ENCODE peak calls at places on chromosomes 16 and 17, in eight cellular contexts. One of them, this sample, is unnamed.

GRCh38 chr17:62712011-62712615 is 84.6 kb downstream of the MRC2 start:
- DNase-seq in psoas muscle: no peak
- DNase-seq in brain microvascular endothelial cell: no peak
- DNase-seq in heart right ventricle: no peak
- DNase-seq in A549: no peak
- DNase-seq in gastrocnemius medialis: no peak
- DNase-seq in heart left ventricle: no peak
- DNase-seq in CD4-positive, alpha-beta memory T cell: no peak
- DNase-seq in this sample: no peak

GRCh38 chr17:55814377-55814776 is 63.5 kb downstream of the PCTP start:
- DNase-seq in psoas muscle: no peak
- DNase-seq in brain microvascular endothelial cell: no peak
- DNase-seq in heart right ventricle: peak; percentile 25
- DNase-seq in A549: peak; percentile 20
- DNase-seq in gastrocnemius medialis: no peak
- DNase-seq in heart left ventricle: peak; percentile 55
- DNase-seq in CD4-positive, alpha-beta memory T cell: no peak
- DNase-seq in this sample: no peak

GRCh38 chr17:45276031-45276430 is 14.1 kb upstream of the SPATA32 start:
- DNase-seq in psoas muscle: no peak
- DNase-seq in brain microvascular endothelial cell: no peak
- DNase-seq in heart right ventricle: no peak
- DNase-seq in A549: peak; percentile 50
- DNase-seq in gastrocnemius medialis: peak; percentile 65
- DNase-seq in heart left ventricle: no peak
- DNase-seq in CD4-positive, alpha-beta memory T cell: no peak
- DNase-seq in this sample: no peak

GRCh38 chr17:42819939-42820535 is 4.0 kb downstream of the BECN1 start:
- DNase-seq in psoas muscle: peak; percentile 66
- DNase-seq in brain microvascular endothelial cell: peak; percentile 61
- DNase-seq in heart right ventricle: peak; percentile 23
- DNase-seq in A549: peak; percentile 84
- DNase-seq in gastrocnemius medialis: peak; percentile 33
- DNase-seq in heart left ventricle: peak; percentile 67
- DNase-seq in CD4-positive, alpha-beta memory T cell: peak; percentile 46
- DNase-seq in this sample: peak; percentile 74

GRCh38 chr17:47295037-47295873 is 28.5 kb upstream of the EFCAB13 start:
- DNase-seq in psoas muscle: no peak
- DNase-seq in brain microvascular endothelial cell: no peak
- DNase-seq in heart right ventricle: no peak
- DNase-seq in A549: no peak
- DNase-seq in gastrocnemius medialis: no peak
- DNase-seq in heart left ventricle: no peak
- DNase-seq in CD4-positive, alpha-beta memory T cell: no peak
- DNase-seq in this sample: no peak

GRCh38 chr16:13902677-13903076 is 17.3 kb upstream of the ERCC4 start:
- DNase-seq in psoas muscle: no peak
- DNase-seq in brain microvascular endothelial cell: no peak
- DNase-seq in heart right ventricle: no peak
- DNase-seq in A549: no peak
- DNase-seq in gastrocnemius medialis: no peak
- DNase-seq in heart left ventricle: no peak
- DNase-seq in CD4-positive, alpha-beta memory T cell: no peak
- DNase-seq in this sample: no peak

GRCh38 chr17:34892864-34893263 is 68.4 kb downstream of the CCT6B start:
- DNase-seq in psoas muscle: no peak
- DNase-seq in brain microvascular endothelial cell: no peak
- DNase-seq in heart right ventricle: no peak
- DNase-seq in A549: peak; percentile 33
- DNase-seq in gastrocnemius medialis: no peak
- DNase-seq in heart left ventricle: no peak
- DNase-seq in CD4-positive, alpha-beta memory T cell: peak; percentile 23
- DNase-seq in this sample: peak; percentile 8

GRCh38 chr17:44733753-44734152 is 25.0 kb upstream of the ADAM11 start:
- DNase-seq in psoas muscle: no peak
- DNase-seq in brain microvascular endothelial cell: peak; percentile 20
- DNase-seq in heart right ventricle: no peak
- DNase-seq in A549: peak; percentile 57
- DNase-seq in gastrocnemius medialis: no peak
- DNase-seq in heart left ventricle: no peak
- DNase-seq in CD4-positive, alpha-beta memory T cell: no peak
- DNase-seq in this sample: no peak

GRCh38 chr17:31593806-31594205 is 202.3 kb downstream of the RAB11FIP4 start:
- DNase-seq in psoas muscle: peak; percentile 74
- DNase-seq in brain microvascular endothelial cell: peak; percentile 52
- DNase-seq in heart right ventricle: peak; percentile 52
- DNase-seq in A549: no peak
- DNase-seq in gastrocnemius medialis: peak; percentile 78
- DNase-seq in heart left ventricle: no peak
- DNase-seq in CD4-positive, alpha-beta memory T cell: no peak
- DNase-seq in this sample: no peak

GRCh38 chr17:49995055-49995738 is at the start of gene DLX3:
- DNase-seq in psoas muscle: peak; percentile 56
- DNase-seq in brain microvascular endothelial cell: peak; percentile 46
- DNase-seq in heart right ventricle: peak; percentile 64
- DNase-seq in A549: peak; percentile 72
- DNase-seq in gastrocnemius medialis: no peak
- DNase-seq in heart left ventricle: peak; percentile 85
- DNase-seq in CD4-positive, alpha-beta memory T cell: no peak
- DNase-seq in this sample: peak; percentile 18

GRCh38 chr17:35981908-35982330 is 622 bp upstream of the CCL16 start:
- DNase-seq in psoas muscle: no peak
- DNase-seq in brain microvascular endothelial cell: no peak
- DNase-seq in heart right ventricle: no peak
- DNase-seq in A549: no peak
- DNase-seq in gastrocnemius medialis: no peak
- DNase-seq in heart left ventricle: no peak
- DNase-seq in CD4-positive, alpha-beta memory T cell: no peak
- DNase-seq in this sample: no peak

GRCh38 chr16:82192665-82193064 is 22.6 kb upstream of the MPHOSPH6 start:
- DNase-seq in psoas muscle: no peak
- DNase-seq in brain microvascular endothelial cell: peak; percentile 57
- DNase-seq in heart right ventricle: no peak
- DNase-seq in A549: no peak
- DNase-seq in gastrocnemius medialis: no peak
- DNase-seq in heart left ventricle: no peak
- DNase-seq in CD4-positive, alpha-beta memory T cell: no peak
- DNase-seq in this sample: peak; percentile 72

GRCh38 chr17:43556292-43556691 is 10.2 kb upstream of the ETV4 start:
- DNase-seq in psoas muscle: peak; percentile 32
- DNase-seq in brain microvascular endothelial cell: no peak
- DNase-seq in heart right ventricle: no peak
- DNase-seq in A549: peak; percentile 95
- DNase-seq in gastrocnemius medialis: peak; percentile 56
- DNase-seq in heart left ventricle: no peak
- DNase-seq in CD4-positive, alpha-beta memory T cell: no peak
- DNase-seq in this sample: peak; percentile 84

GRCh38 chr17:15510361-15510760 is 42.9 kb upstream of the CDRT4 start:
- DNase-seq in psoas muscle: no peak
- DNase-seq in brain microvascular endothelial cell: peak; percentile 79
- DNase-seq in heart right ventricle: no peak
- DNase-seq in A549: peak; percentile 41
- DNase-seq in gastrocnemius medialis: no peak
- DNase-seq in heart left ventricle: no peak
- DNase-seq in CD4-positive, alpha-beta memory T cell: no peak
- DNase-seq in this sample: no peak

GRCh38 chr16:70381604-70382342 is 35.1 kb downstream of the DDX19A start:
- DNase-seq in psoas muscle: no peak
- DNase-seq in brain microvascular endothelial cell: no peak
- DNase-seq in heart right ventricle: no peak
- DNase-seq in A549: no peak
- DNase-seq in gastrocnemius medialis: no peak
- DNase-seq in heart left ventricle: no peak
- DNase-seq in CD4-positive, alpha-beta memory T cell: no peak
- DNase-seq in this sample: no peak
- H3K27ac ChIP-seq in psoas muscle: peak overlapping the region; percentile 96
- H3K27ac ChIP-seq in brain microvascular endothelial cell: peak overlapping the region; percentile 59
- H3K27ac ChIP-seq in heart right ventricle: peak overlapping the region; percentile 84
- H3K27ac ChIP-seq in A549: peak overlapping the region; percentile 96
- H3K27ac ChIP-seq in gastrocnemius medialis: peak overlapping the region; percentile 95
- H3K27ac ChIP-seq in heart left ventricle: peak overlapping the region; percentile 85
- H3K27ac ChIP-seq in CD4-positive, alpha-beta memory T cell: peak overlapping the region; percentile 66
- H3K27ac ChIP-seq in this sample: peak overlapping the region; percentile 91

GRCh38 chr17:38797091-38797490 is 2.3 kb downstream of the PIP4K2B start:
- DNase-seq in psoas muscle: no peak
- DNase-seq in brain microvascular endothelial cell: peak; percentile 9
- DNase-seq in heart right ventricle: no peak
- DNase-seq in A549: no peak
- DNase-seq in gastrocnemius medialis: no peak
- DNase-seq in heart left ventricle: no peak
- DNase-seq in CD4-positive, alpha-beta memory T cell: no peak
- DNase-seq in this sample: no peak
- H3K27ac ChIP-seq in psoas muscle: peak overlapping the region; percentile 96
- H3K27ac ChIP-seq in brain microvascular endothelial cell: no peak overlapping the region
- H3K27ac ChIP-seq in heart right ventricle: no peak overlapping the region
- H3K27ac ChIP-seq in A549: no peak overlapping the region
- H3K27ac ChIP-seq in gastrocnemius medialis: peak overlapping the region; percentile 99
- H3K27ac ChIP-seq in heart left ventricle: peak overlapping the region; percentile 98
- H3K27ac ChIP-seq in CD4-positive, alpha-beta memory T cell: no peak overlapping the region
- H3K27ac ChIP-seq in this sample: no peak overlapping the region

GRCh38 chr16:50604065-50604418 is 55.8 kb downstream of the NKD1 start:
- DNase-seq in psoas muscle: no peak
- DNase-seq in brain microvascular endothelial cell: no peak
- DNase-seq in heart right ventricle: no peak
- DNase-seq in A549: no peak
- DNase-seq in gastrocnemius medialis: no peak
- DNase-seq in heart left ventricle: no peak
- DNase-seq in CD4-positive, alpha-beta memory T cell: no peak
- DNase-seq in this sample: no peak

GRCh38 chr16:50603206-50604064 is 55.2 kb downstream of the NKD1 start:
- DNase-seq in psoas muscle: no peak
- DNase-seq in brain microvascular endothelial cell: peak; percentile 4
- DNase-seq in heart right ventricle: no peak
- DNase-seq in A549: no peak
- DNase-seq in gastrocnemius medialis: no peak
- DNase-seq in heart left ventricle: no peak
- DNase-seq in CD4-positive, alpha-beta memory T cell: no peak
- DNase-seq in this sample: no peak

GRCh38 chr16:50602126-50602525 is 53.9 kb downstream of the NKD1 start:
- DNase-seq in psoas muscle: no peak
- DNase-seq in brain microvascular endothelial cell: no peak
- DNase-seq in heart right ventricle: no peak
- DNase-seq in A549: no peak
- DNase-seq in gastrocnemius medialis: no peak
- DNase-seq in heart left ventricle: peak; percentile 7
- DNase-seq in CD4-positive, alpha-beta memory T cell: no peak
- DNase-seq in this sample: no peak

GRCh38 chr16:50601341-50601740 is 53.1 kb downstream of the NKD1 start:
- DNase-seq in psoas muscle: no peak
- DNase-seq in brain microvascular endothelial cell: no peak
- DNase-seq in heart right ventricle: no peak
- DNase-seq in A549: no peak
- DNase-seq in gastrocnemius medialis: no peak
- DNase-seq in heart left ventricle: peak; percentile 49
- DNase-seq in CD4-positive, alpha-beta memory T cell: no peak
- DNase-seq in this sample: no peak

DNA sequence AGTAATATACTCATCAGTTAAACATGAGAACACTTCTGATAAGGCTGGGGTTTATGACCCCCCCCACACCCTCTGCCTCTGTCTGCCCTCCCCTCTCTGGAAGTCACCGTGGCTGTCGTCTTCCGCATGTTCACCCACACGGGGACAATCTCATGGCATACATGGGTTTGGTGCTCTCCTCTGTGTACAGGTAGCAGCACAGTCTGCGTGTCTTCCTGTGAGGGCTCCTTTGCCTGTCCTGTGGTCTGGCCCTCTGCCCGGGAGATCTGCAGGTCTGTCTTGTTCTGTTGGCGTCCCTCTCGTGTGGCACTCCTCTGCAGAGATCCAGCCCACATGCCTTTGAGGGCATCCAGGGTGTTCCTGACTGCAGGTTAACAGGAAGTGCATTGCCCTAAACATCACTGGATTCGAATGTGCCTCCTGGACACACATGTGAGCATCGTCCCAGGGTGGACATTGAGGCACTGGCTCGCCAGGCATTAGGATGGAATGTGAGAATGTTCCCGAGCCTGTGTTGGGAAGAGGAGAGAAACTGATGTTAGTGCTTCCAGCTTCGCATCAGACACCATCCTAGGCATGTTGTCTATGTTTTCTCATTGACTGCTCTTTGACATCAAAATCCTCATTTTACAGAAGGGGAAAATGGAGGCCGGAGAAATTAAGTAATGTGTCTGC is 54.5 kb downstream of the NKD1 start:
- DNase-seq in psoas muscle: no peak
- DNase-seq in brain microvascular endothelial cell: no peak
- DNase-seq in heart right ventricle: no peak
- DNase-seq in A549: no peak
- DNase-seq in gastrocnemius medialis: no peak
- DNase-seq in heart left ventricle: peak; percentile 58
- DNase-seq in CD4-positive, alpha-beta memory T cell: peak; percentile 51
- DNase-seq in this sample: no peak
- H3K27ac ChIP-seq in psoas muscle: no peak overlapping the region
- H3K27ac ChIP-seq in brain microvascular endothelial cell: no peak overlapping the region
- H3K27ac ChIP-seq in heart right ventricle: no peak overlapping the region
- H3K27ac ChIP-seq in A549: no peak overlapping the region
- H3K27ac ChIP-seq in gastrocnemius medialis: no peak overlapping the region
- H3K27ac ChIP-seq in heart left ventricle: no peak overlapping the region
- H3K27ac ChIP-seq in CD4-positive, alpha-beta memory T cell: no peak overlapping the region
- H3K27ac ChIP-seq in this sample: no peak overlapping the region

GRCh38 chr17:40910441-40910841 is 25.4 kb upstream of the KRT20 start:
- DNase-seq in psoas muscle: no peak
- DNase-seq in brain microvascular endothelial cell: peak; percentile 22
- DNase-seq in heart right ventricle: no peak
- DNase-seq in A549: no peak
- DNase-seq in gastrocnemius medialis: no peak
- DNase-seq in heart left ventricle: no peak
- DNase-seq in CD4-positive, alpha-beta memory T cell: no peak
- DNase-seq in this sample: no peak

GRCh38 chr17:40912506-40913220 is 24.8 kb downstream of the KRT23 start:
- DNase-seq in psoas muscle: no peak
- DNase-seq in brain microvascular endothelial cell: no peak
- DNase-seq in heart right ventricle: no peak
- DNase-seq in A549: no peak
- DNase-seq in gastrocnemius medialis: no peak
- DNase-seq in heart left ventricle: no peak
- DNase-seq in CD4-positive, alpha-beta memory T cell: no peak
- DNase-seq in this sample: no peak

GRCh38 chr17:40909351-40909750 is 24.3 kb upstream of the KRT20 start:
- DNase-seq in psoas muscle: peak; percentile 56
- DNase-seq in brain microvascular endothelial cell: peak; percentile 94
- DNase-seq in heart right ventricle: peak; percentile 69
- DNase-seq in A549: peak; percentile 92
- DNase-seq in gastrocnemius medialis: peak; percentile 67
- DNase-seq in heart left ventricle: no peak
- DNase-seq in CD4-positive, alpha-beta memory T cell: peak; percentile 55
- DNase-seq in this sample: peak; percentile 70

GRCh38 chr17:40906613-40907012 is 21.6 kb upstream of the KRT20 start:
- DNase-seq in psoas muscle: no peak
- DNase-seq in brain microvascular endothelial cell: no peak
- DNase-seq in heart right ventricle: no peak
- DNase-seq in A549: no peak
- DNase-seq in gastrocnemius medialis: no peak
- DNase-seq in heart left ventricle: no peak
- DNase-seq in CD4-positive, alpha-beta memory T cell: no peak
- DNase-seq in this sample: no peak

DNA sequence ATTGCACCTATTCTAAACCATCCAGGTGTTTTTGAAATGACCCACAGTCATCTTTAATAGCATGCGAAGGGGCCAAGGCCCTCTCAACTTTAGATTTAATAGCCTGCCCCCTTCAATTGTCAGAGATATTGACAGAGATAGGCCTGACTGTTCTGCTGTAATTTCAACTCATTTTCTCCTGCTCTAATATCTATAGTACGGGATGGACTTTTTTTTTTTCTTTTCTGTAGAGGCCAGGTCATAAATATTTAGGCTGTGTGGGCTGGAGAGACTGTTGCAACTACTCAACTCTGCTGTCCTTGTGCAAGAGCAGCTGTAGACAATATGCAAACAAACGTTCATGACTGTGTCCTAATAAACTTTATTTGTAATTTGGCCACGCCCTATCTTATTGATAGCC is 24.7 kb upstream of the KRT20 start:
- DNase-seq in psoas muscle: no peak
- DNase-seq in brain microvascular endothelial cell: peak; percentile 72
- DNase-seq in heart right ventricle: no peak
- DNase-seq in A549: no peak
- DNase-seq in gastrocnemius medialis: no peak
- DNase-seq in heart left ventricle: no peak
- DNase-seq in CD4-positive, alpha-beta memory T cell: peak; percentile 1
- DNase-seq in this sample: no peak
- H3K27ac ChIP-seq in psoas muscle: peak overlapping the region; percentile 49
- H3K27ac ChIP-seq in brain microvascular endothelial cell: peak overlapping the region; percentile 90
- H3K27ac ChIP-seq in heart right ventricle: no peak overlapping the region
- H3K27ac ChIP-seq in A549: peak overlapping the region; percentile 55
- H3K27ac ChIP-seq in gastrocnemius medialis: no peak overlapping the region
- H3K27ac ChIP-seq in heart left ventricle: no peak overlapping the region
- H3K27ac ChIP-seq in CD4-positive, alpha-beta memory T cell: no peak overlapping the region
- H3K27ac ChIP-seq in this sample: no peak overlapping the region

This sample was measured in HL-60.